ENCODE peak calls at places on chromosomes 5 and 9, in ten cellular contexts. I, Y, T, M, N, L, V, Q, P and X are unnamed samples.

GRCh38 chr5:112475747-112476435 is 56.8 kb upstream of the EPB41L4A start:
- DNase-seq in Q (no peak), N (peak; percentile 17), P (no peak), M (no peak), V (no peak), T (no peak), L (no peak), Y (no peak), I (no peak), X (no peak)

GRCh38 chr5:53407373-53407772 is 73.1 kb upstream of the FST start:
- DNase-seq in T (no peak), Q (no peak), Y (no peak), I (no peak), L (no peak), V (peak; percentile 66), P (peak; percentile 93), N (peak; percentile 82), M (no peak), X (no peak)

GRCh38 chr5:33362915-33363314 is 77.8 kb upstream of the TARS1 start:
- DNase-seq in Q (peak; percentile 90), N (peak; percentile 73), T (no peak), V (peak; percentile 72), L (no peak), M (no peak), P (peak; percentile 71), I (no peak), Y (no peak), X (peak; percentile 8)

GRCh38 chr5:59756373-59757035 is 137.0 kb downstream of the PDE4D start:
- DNase-seq in M (no peak), V (no peak), I (no peak), P (no peak), T (no peak), Q (no peak), N (no peak), Y (no peak), L (peak; percentile 52), X (no peak)

GRCh38 chr9:95920024-95920423 is 44.5 kb downstream of the ERCC6L2 start:
- DNase-seq in Y (no peak), V (no peak), Q (no peak), T (no peak), I (no peak), N (no peak), L (no peak), P (no peak), M (no peak), X (no peak)

GRCh38 chr5:151670953-151671636 is 15.6 kb downstream of the SPARC start:
- DNase-seq in M (no peak), P (peak; percentile 61), L (no peak), I (no peak), Q (no peak), V (peak; percentile 64), Y (peak; percentile 10), T (no peak), N (no peak), X (no peak)

GRCh38 chr5:67166886-67167285 is 29.7 kb downstream of the CD180 start:
- DNase-seq in T (no peak), Q (no peak), P (no peak), L (no peak), Y (no peak), N (no peak), M (no peak), V (no peak), I (no peak), X (no peak)

GRCh38 chr9:122819791-122820489 is 8.4 kb downstream of the PDCL start:
- DNase-seq in T (no peak), L (no peak), V (peak; percentile 42), I (no peak), Y (no peak), P (peak; percentile 78), Q (no peak), N (peak; percentile 70), M (no peak), X (peak; percentile 22)

GRCh38 chr5:56088967-56089829 is 94.4 kb upstream of the IL6ST start:
- DNase-seq in Q (no peak), M (no peak), L (no peak), I (no peak), Y (no peak), P (peak; percentile 80), V (peak; percentile 73), T (no peak), N (peak; percentile 83), X (no peak)

GRCh38 chr5:2751592-2752021 is at the start of gene IRX2:
- DNase-seq in Q (peak; percentile 98), L (no peak), N (peak; percentile 96), I (no peak), V (peak; percentile 53), P (peak; percentile 59), M (peak; percentile 92), Y (no peak), T (peak; percentile 93), X (peak; percentile 64)

GRCh38 chr5:180074462-180074861 is 2.9 kb upstream of the RNF130 start:
- DNase-seq in L (no peak), T (no peak), P (peak; percentile 49), M (no peak), Y (no peak), N (no peak), Q (no peak), V (no peak), I (no peak), X (no peak)

GRCh38 chr5:73558950-73559349 is 6.5 kb downstream of the ANKRA2 start:
- DNase-seq in P (no peak), L (no peak), N (no peak), T (no peak), Y (no peak), V (no peak), M (no peak), I (no peak), Q (no peak), X (no peak)

GRCh38 chr5:42591026-42591425 is 165.6 kb upstream of the CCDC152 start:
- DNase-seq in Q (peak; percentile 93), Y (no peak), P (no peak), N (no peak), M (no peak), T (no peak), V (no peak), L (no peak), I (no peak), X (no peak)

GRCh38 chr5:144093868-144094267 is 76.6 kb downstream of the YIPF5 start:
- DNase-seq in L (no peak), N (no peak), T (no peak), V (no peak), Q (no peak), P (no peak), Y (no peak), I (no peak), M (no peak), X (no peak)

GRCh38 chr9:73199448-73199847 is 47.8 kb downstream of the ANXA1 start:
- DNase-seq in Y (no peak), Q (no peak), I (no peak), N (no peak), V (no peak), L (no peak), T (no peak), P (no peak), M (no peak), X (no peak)

GRCh38 chr5:63963080-63963735 is 963 bp upstream of the HTR1A start:
- DNase-seq in T (peak; percentile 57), P (peak; percentile 52), N (peak; percentile 39), Y (peak; percentile 78), L (no peak), M (no peak), Q (peak; percentile 92), I (peak; percentile 46), V (peak; percentile 68), X (peak; percentile 78)

GRCh38 chr9:120369608-120370220 is 210.3 kb downstream of the CDK5RAP2 start:
- DNase-seq in I (no peak), T (no peak), Q (no peak), P (peak; percentile 42), N (peak; percentile 32), M (no peak), V (peak; percentile 84), L (no peak), Y (no peak), X (no peak)

GRCh38 chr5:129746884-129747283 is 1.0 kb upstream of the MINAR2 start:
- DNase-seq in Y (no peak), V (peak; percentile 34), M (no peak), T (no peak), L (no peak), Q (peak; percentile 11), I (no peak), P (peak; percentile 3), N (no peak), X (no peak)

GRCh38 chr5:142748568-142749249 is 21.5 kb upstream of the ARHGAP26 start:
- DNase-seq in Y (peak; percentile 28), P (no peak), Q (peak; percentile 57), I (peak; percentile 62), T (peak; percentile 38), L (peak; percentile 63), M (peak; percentile 83), V (no peak), N (no peak), X (no peak)
- TF ChIP-seq CTCF in Y (peak; percentile 49), P (peak; percentile 16), Q (no peak), I (peak; percentile 75), T (peak; percentile 72), L (peak; percentile 69), M (peak; percentile 49), V (peak; percentile 38), N (no peak), X (no peak)

GRCh38 chr5:116361171-116361967 is 213.3 kb downstream of the SEMA6A start:
- DNase-seq in T (peak; percentile 81), Q (peak; percentile 58), Y (peak; percentile 54), P (no peak), L (peak; percentile 75), V (peak; percentile 33), N (peak; percentile 8), I (peak; percentile 83), M (peak; percentile 82), X (peak; percentile 49)
- TF ChIP-seq CTCF in T (peak; percentile 62), Q (peak; percentile 35), Y (peak; percentile 24), P (no peak), L (peak; percentile 38), V (peak; percentile 28), N (no peak), I (peak; percentile 58), M (no peak), X (no peak)

DNA sequence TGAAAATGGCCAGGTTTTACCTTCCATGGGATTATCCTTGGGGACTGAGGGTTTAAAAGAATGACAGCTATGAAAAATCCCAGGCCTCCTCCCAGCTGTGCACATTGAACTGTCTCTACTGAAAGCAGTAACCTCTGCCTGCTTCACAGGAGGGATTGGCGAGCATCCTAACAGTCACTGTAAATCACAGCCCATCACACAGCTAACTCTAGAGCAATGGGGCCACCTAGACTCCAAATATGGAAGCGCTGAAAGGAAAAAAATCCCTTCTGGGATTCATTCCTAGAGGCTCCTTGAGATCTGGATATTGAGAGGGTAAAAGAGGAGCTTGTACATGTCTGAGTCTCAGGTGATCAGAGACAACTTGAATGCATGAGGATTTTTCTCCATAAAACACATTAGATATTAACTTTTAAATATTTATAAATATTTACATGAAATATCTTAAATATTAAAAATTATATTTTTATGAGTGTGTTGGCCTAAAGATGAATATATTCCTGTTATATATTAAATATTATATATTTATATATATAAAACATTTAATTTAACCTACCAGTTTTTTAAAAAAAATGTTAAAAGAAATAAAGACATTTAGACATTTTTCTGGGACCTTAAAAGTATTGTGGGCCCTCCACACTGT is 133.8 kb upstream of the SLC24A2 start:
- DNase-seq in T (peak; percentile 49), N (peak; percentile 19), I (peak; percentile 25), Y (peak; percentile 70), Q (peak; percentile 75), P (peak; percentile 46), M (no peak), L (no peak), V (peak; percentile 60), X (peak; percentile 58)
- TF ChIP-seq CTCF in T (peak; percentile 69), N (peak; percentile 47), I (peak; percentile 61), Y (peak; percentile 51), Q (peak; percentile 81), P (peak; percentile 58), M (no peak), L (no peak), V (peak; percentile 63), X (no peak)

GRCh38 chr5:78483809-78484521 is 123.5 kb downstream of the SCAMP1 start:
- DNase-seq in Q (no peak), Y (no peak), I (no peak), V (peak; percentile 73), N (peak; percentile 41), P (peak; percentile 77), M (no peak), T (no peak), L (no peak), X (no peak)
- TF ChIP-seq CTCF in Q (no peak), Y (no peak), I (no peak), V (no peak), N (no peak), P (no peak), M (no peak), T (no peak), L (no peak), X (no peak)